ENCODE peak calls at places on chromosomes 11 and 22, in ten cellular contexts. One of them, this sample, is unnamed.

GRCh38 chr11:91850533-91851305 is 373.9 kb upstream of the FAT3 start:
- DNase-seq in neural progenitor cell: peak; percentile 48
- DNase-seq in kidney epithelial cell: no peak
- DNase-seq in CD8-positive, alpha-beta T cell: no peak
- DNase-seq in IMR-90: no peak
- DNase-seq in astrocyte of the spinal cord: no peak
- DNase-seq in HFF-Myc: no peak
- DNase-seq in coronary artery: no peak
- DNase-seq in heart right ventricle: no peak
- DNase-seq in upper lobe of left lung: no peak
- DNase-seq in this sample: no peak

GRCh38 chr11:133955091-133955846 is 1.5 kb downstream of the IGSF9B start:
- DNase-seq in neural progenitor cell: peak; percentile 47
- DNase-seq in kidney epithelial cell: no peak
- DNase-seq in CD8-positive, alpha-beta T cell: peak; percentile 55
- DNase-seq in IMR-90: no peak
- DNase-seq in astrocyte of the spinal cord: no peak
- DNase-seq in HFF-Myc: no peak
- DNase-seq in coronary artery: peak; percentile 91
- DNase-seq in heart right ventricle: peak; percentile 74
- DNase-seq in upper lobe of left lung: no peak
- DNase-seq in this sample: no peak

GRCh38 chr11:4610258-4610935 is 2.4 kb upstream of the TRIM68 start:
- DNase-seq in neural progenitor cell: no peak
- DNase-seq in kidney epithelial cell: no peak
- DNase-seq in CD8-positive, alpha-beta T cell: no peak
- DNase-seq in IMR-90: peak; percentile 5
- DNase-seq in astrocyte of the spinal cord: no peak
- DNase-seq in HFF-Myc: no peak
- DNase-seq in coronary artery: no peak
- DNase-seq in heart right ventricle: no peak
- DNase-seq in upper lobe of left lung: no peak
- DNase-seq in this sample: no peak

GRCh38 chr22:20312396-20313191 is 7.3 kb downstream of the DGCR6L start:
- DNase-seq in neural progenitor cell: peak; percentile 0
- DNase-seq in kidney epithelial cell: no peak
- DNase-seq in CD8-positive, alpha-beta T cell: peak; percentile 45
- DNase-seq in IMR-90: no peak
- DNase-seq in astrocyte of the spinal cord: no peak
- DNase-seq in HFF-Myc: no peak
- DNase-seq in coronary artery: peak; percentile 59
- DNase-seq in heart right ventricle: no peak
- DNase-seq in upper lobe of left lung: peak; percentile 17
- DNase-seq in this sample: no peak

GRCh38 chr11:57323503-57324153 is 1.1 kb downstream of the TNKS1BP1 start:
- DNase-seq in neural progenitor cell: no peak
- DNase-seq in kidney epithelial cell: no peak
- DNase-seq in CD8-positive, alpha-beta T cell: no peak
- DNase-seq in IMR-90: peak; percentile 40
- DNase-seq in astrocyte of the spinal cord: peak; percentile 29
- DNase-seq in HFF-Myc: no peak
- DNase-seq in coronary artery: no peak
- DNase-seq in heart right ventricle: no peak
- DNase-seq in upper lobe of left lung: no peak
- DNase-seq in this sample: peak; percentile 56

GRCh38 chr11:75380716-75381420 is 18.4 kb upstream of the RPS3 start:
- DNase-seq in neural progenitor cell: no peak
- DNase-seq in kidney epithelial cell: no peak
- DNase-seq in CD8-positive, alpha-beta T cell: no peak
- DNase-seq in IMR-90: no peak
- DNase-seq in astrocyte of the spinal cord: no peak
- DNase-seq in HFF-Myc: no peak
- DNase-seq in coronary artery: no peak
- DNase-seq in heart right ventricle: no peak
- DNase-seq in upper lobe of left lung: peak; percentile 63
- DNase-seq in this sample: no peak

GRCh38 chr11:35553831-35554230 is 28.4 kb upstream of the PAMR1 start:
- DNase-seq in neural progenitor cell: no peak
- DNase-seq in kidney epithelial cell: no peak
- DNase-seq in CD8-positive, alpha-beta T cell: no peak
- DNase-seq in IMR-90: peak; percentile 99
- DNase-seq in astrocyte of the spinal cord: peak; percentile 95
- DNase-seq in HFF-Myc: peak; percentile 59
- DNase-seq in coronary artery: no peak
- DNase-seq in heart right ventricle: no peak
- DNase-seq in upper lobe of left lung: no peak
- DNase-seq in this sample: peak; percentile 97

GRCh38 chr22:49825944-49826602 is 1.6 kb downstream of the BRD1 start:
- DNase-seq in neural progenitor cell: no peak
- DNase-seq in kidney epithelial cell: no peak
- DNase-seq in CD8-positive, alpha-beta T cell: peak; percentile 66
- DNase-seq in IMR-90: peak; percentile 72
- DNase-seq in astrocyte of the spinal cord: peak; percentile 37
- DNase-seq in HFF-Myc: no peak
- DNase-seq in coronary artery: no peak
- DNase-seq in heart right ventricle: no peak
- DNase-seq in upper lobe of left lung: no peak
- DNase-seq in this sample: peak; percentile 34

GRCh38 chr11:111730031-111730430 is 36.2 kb downstream of the PPP2R1B start:
- DNase-seq in neural progenitor cell: no peak
- DNase-seq in kidney epithelial cell: no peak
- DNase-seq in CD8-positive, alpha-beta T cell: no peak
- DNase-seq in IMR-90: no peak
- DNase-seq in astrocyte of the spinal cord: peak; percentile 58
- DNase-seq in HFF-Myc: no peak
- DNase-seq in coronary artery: no peak
- DNase-seq in heart right ventricle: no peak
- DNase-seq in upper lobe of left lung: no peak
- DNase-seq in this sample: peak; percentile 89

GRCh38 chr11:130726234-130726559 is 190.1 kb downstream of the SNX19 start:
- DNase-seq in neural progenitor cell: no peak
- DNase-seq in kidney epithelial cell: no peak
- DNase-seq in CD8-positive, alpha-beta T cell: no peak
- DNase-seq in IMR-90: peak; percentile 65
- DNase-seq in astrocyte of the spinal cord: peak; percentile 72
- DNase-seq in HFF-Myc: no peak
- DNase-seq in coronary artery: no peak
- DNase-seq in heart right ventricle: peak; percentile 48
- DNase-seq in upper lobe of left lung: no peak
- DNase-seq in this sample: peak; percentile 58

GRCh38 chr22:49838771-49839717 is 11.4 kb upstream of the BRD1 start:
- DNase-seq in neural progenitor cell: peak; percentile 37
- DNase-seq in kidney epithelial cell: no peak
- DNase-seq in CD8-positive, alpha-beta T cell: peak; percentile 87
- DNase-seq in IMR-90: peak; percentile 33
- DNase-seq in astrocyte of the spinal cord: peak; percentile 19
- DNase-seq in HFF-Myc: no peak
- DNase-seq in coronary artery: no peak
- DNase-seq in heart right ventricle: no peak
- DNase-seq in upper lobe of left lung: peak; percentile 54
- DNase-seq in this sample: peak; percentile 20

GRCh38 chr22:24937114-24937513 is 9.4 kb downstream of the LHFPL7 start:
- DNase-seq in neural progenitor cell: peak; percentile 33
- DNase-seq in kidney epithelial cell: no peak
- DNase-seq in CD8-positive, alpha-beta T cell: no peak
- DNase-seq in IMR-90: no peak
- DNase-seq in astrocyte of the spinal cord: peak; percentile 20
- DNase-seq in HFF-Myc: no peak
- DNase-seq in coronary artery: no peak
- DNase-seq in heart right ventricle: no peak
- DNase-seq in upper lobe of left lung: no peak
- DNase-seq in this sample: peak; percentile 62
- TF ChIP-seq CTCF in neural progenitor cell: peak; percentile 46
- TF ChIP-seq CTCF in kidney epithelial cell: peak; percentile 48
- TF ChIP-seq CTCF in CD8-positive, alpha-beta T cell: no peak
- TF ChIP-seq CTCF in IMR-90: no peak
- TF ChIP-seq CTCF in astrocyte of the spinal cord: peak; percentile 54
- TF ChIP-seq CTCF in HFF-Myc: peak; percentile 26
- TF ChIP-seq CTCF in coronary artery: no peak
- TF ChIP-seq CTCF in heart right ventricle: no peak
- TF ChIP-seq CTCF in upper lobe of left lung: no peak
- TF ChIP-seq CTCF in this sample: peak; percentile 66

GRCh38 chr11:93850585-93851018 is at the start of gene VSTM5:
- DNase-seq in neural progenitor cell: no peak
- DNase-seq in kidney epithelial cell: no peak
- DNase-seq in CD8-positive, alpha-beta T cell: no peak
- DNase-seq in IMR-90: no peak
- DNase-seq in astrocyte of the spinal cord: no peak
- DNase-seq in HFF-Myc: no peak
- DNase-seq in coronary artery: no peak
- DNase-seq in heart right ventricle: no peak
- DNase-seq in upper lobe of left lung: no peak
- DNase-seq in this sample: no peak

GRCh38 chr11:93849201-93849600 is 1.2 kb downstream of the VSTM5 start:
- DNase-seq in neural progenitor cell: no peak
- DNase-seq in kidney epithelial cell: no peak
- DNase-seq in CD8-positive, alpha-beta T cell: no peak
- DNase-seq in IMR-90: no peak
- DNase-seq in astrocyte of the spinal cord: no peak
- DNase-seq in HFF-Myc: no peak
- DNase-seq in coronary artery: no peak
- DNase-seq in heart right ventricle: no peak
- DNase-seq in upper lobe of left lung: no peak
- DNase-seq in this sample: no peak

GRCh38 chr11:93852242-93852641 is 1.8 kb upstream of the VSTM5 start:
- DNase-seq in neural progenitor cell: no peak
- DNase-seq in kidney epithelial cell: no peak
- DNase-seq in CD8-positive, alpha-beta T cell: no peak
- DNase-seq in IMR-90: no peak
- DNase-seq in astrocyte of the spinal cord: no peak
- DNase-seq in HFF-Myc: no peak
- DNase-seq in coronary artery: no peak
- DNase-seq in heart right ventricle: no peak
- DNase-seq in upper lobe of left lung: no peak
- DNase-seq in this sample: no peak

GRCh38 chr11:93846411-93846810 is 4.0 kb downstream of the VSTM5 start:
- DNase-seq in neural progenitor cell: no peak
- DNase-seq in kidney epithelial cell: no peak
- DNase-seq in CD8-positive, alpha-beta T cell: no peak
- DNase-seq in IMR-90: peak; percentile 64
- DNase-seq in astrocyte of the spinal cord: peak; percentile 9
- DNase-seq in HFF-Myc: no peak
- DNase-seq in coronary artery: no peak
- DNase-seq in heart right ventricle: no peak
- DNase-seq in upper lobe of left lung: no peak
- DNase-seq in this sample: peak; percentile 52

GRCh38 chr11:93849751-93850584 is 450 bp downstream of the VSTM5 start:
- DNase-seq in neural progenitor cell: peak; percentile 38
- DNase-seq in kidney epithelial cell: no peak
- DNase-seq in CD8-positive, alpha-beta T cell: no peak
- DNase-seq in IMR-90: no peak
- DNase-seq in astrocyte of the spinal cord: peak; percentile 14
- DNase-seq in HFF-Myc: no peak
- DNase-seq in coronary artery: no peak
- DNase-seq in heart right ventricle: peak; percentile 37
- DNase-seq in upper lobe of left lung: no peak
- DNase-seq in this sample: peak; percentile 30
- H3K4me3 ChIP-seq in neural progenitor cell: peak overlapping the region; percentile 42
- H3K4me3 ChIP-seq in kidney epithelial cell: peak overlapping the region; percentile 39
- H3K4me3 ChIP-seq in CD8-positive, alpha-beta T cell: no peak overlapping the region
- H3K4me3 ChIP-seq in IMR-90: peak overlapping the region; percentile 10
- H3K4me3 ChIP-seq in astrocyte of the spinal cord: peak overlapping the region; percentile 38
- H3K4me3 ChIP-seq in HFF-Myc: peak overlapping the region; percentile 29
- H3K4me3 ChIP-seq in coronary artery: peak overlapping the region; percentile 77
- H3K4me3 ChIP-seq in heart right ventricle: peak overlapping the region; percentile 62
- H3K4me3 ChIP-seq in upper lobe of left lung: peak overlapping the region; percentile 49
- H3K4me3 ChIP-seq in this sample: peak overlapping the region; percentile 50

GRCh38 chr22:48575567-48576332 is 1251.9 kb downstream of the BRD1 start:
- DNase-seq in neural progenitor cell: peak; percentile 65
- DNase-seq in kidney epithelial cell: no peak
- DNase-seq in CD8-positive, alpha-beta T cell: no peak
- DNase-seq in IMR-90: no peak
- DNase-seq in astrocyte of the spinal cord: no peak
- DNase-seq in HFF-Myc: no peak
- DNase-seq in coronary artery: no peak
- DNase-seq in heart right ventricle: peak; percentile 6
- DNase-seq in upper lobe of left lung: no peak
- DNase-seq in this sample: no peak

GRCh38 chr22:48576333-48577013 is 1251.2 kb downstream of the BRD1 start:
- DNase-seq in neural progenitor cell: peak; percentile 88
- DNase-seq in kidney epithelial cell: no peak
- DNase-seq in CD8-positive, alpha-beta T cell: no peak
- DNase-seq in IMR-90: no peak
- DNase-seq in astrocyte of the spinal cord: no peak
- DNase-seq in HFF-Myc: no peak
- DNase-seq in coronary artery: no peak
- DNase-seq in heart right ventricle: no peak
- DNase-seq in upper lobe of left lung: no peak
- DNase-seq in this sample: no peak

GRCh38 chr22:48573766-48574165 is 1253.9 kb downstream of the BRD1 start:
- DNase-seq in neural progenitor cell: no peak
- DNase-seq in kidney epithelial cell: no peak
- DNase-seq in CD8-positive, alpha-beta T cell: no peak
- DNase-seq in IMR-90: no peak
- DNase-seq in astrocyte of the spinal cord: no peak
- DNase-seq in HFF-Myc: no peak
- DNase-seq in coronary artery: no peak
- DNase-seq in heart right ventricle: no peak
- DNase-seq in upper lobe of left lung: no peak
- DNase-seq in this sample: no peak

GRCh38 chr22:48572951-48573350 is 1254.7 kb downstream of the BRD1 start:
- DNase-seq in neural progenitor cell: no peak
- DNase-seq in kidney epithelial cell: no peak
- DNase-seq in CD8-positive, alpha-beta T cell: no peak
- DNase-seq in IMR-90: no peak
- DNase-seq in astrocyte of the spinal cord: no peak
- DNase-seq in HFF-Myc: no peak
- DNase-seq in coronary artery: no peak
- DNase-seq in heart right ventricle: no peak
- DNase-seq in upper lobe of left lung: no peak
- DNase-seq in this sample: no peak

GRCh38 chr22:48574776-48575566 is 1252.7 kb downstream of the BRD1 start:
- DNase-seq in neural progenitor cell: peak; percentile 92
- DNase-seq in kidney epithelial cell: no peak
- DNase-seq in CD8-positive, alpha-beta T cell: no peak
- DNase-seq in IMR-90: no peak
- DNase-seq in astrocyte of the spinal cord: no peak
- DNase-seq in HFF-Myc: no peak
- DNase-seq in coronary artery: no peak
- DNase-seq in heart right ventricle: peak; percentile 19
- DNase-seq in upper lobe of left lung: peak; percentile 44
- DNase-seq in this sample: peak; percentile 5
- TF ChIP-seq CTCF in neural progenitor cell: peak; percentile 67
- TF ChIP-seq CTCF in kidney epithelial cell: peak; percentile 20
- TF ChIP-seq CTCF in CD8-positive, alpha-beta T cell: no peak
- TF ChIP-seq CTCF in IMR-90: peak; percentile 12
- TF ChIP-seq CTCF in astrocyte of the spinal cord: no peak
- TF ChIP-seq CTCF in HFF-Myc: peak; percentile 31
- TF ChIP-seq CTCF in coronary artery: peak; percentile 16
- TF ChIP-seq CTCF in heart right ventricle: peak; percentile 28
- TF ChIP-seq CTCF in upper lobe of left lung: peak; percentile 74
- TF ChIP-seq CTCF in this sample: no peak

DNA sequence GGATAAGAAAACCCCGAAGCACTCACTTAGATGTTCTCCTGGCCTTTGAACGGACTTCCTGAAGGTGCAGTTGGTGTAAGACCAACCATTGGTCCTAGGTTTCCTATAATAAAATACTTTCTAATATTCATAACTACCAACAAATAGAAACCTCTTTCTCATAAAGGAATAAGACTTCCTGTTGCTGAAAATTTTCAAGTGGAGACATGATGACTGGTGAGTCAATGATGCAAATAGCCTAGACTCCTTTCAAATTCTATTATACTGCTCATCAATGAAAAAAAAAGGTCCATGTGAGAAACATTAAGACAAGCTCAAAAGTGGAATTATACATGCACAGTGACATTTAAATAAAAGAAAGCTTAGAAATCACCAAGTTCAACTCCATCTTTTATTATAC is 862.8 kb downstream of the FAM181B start:
- DNase-seq in neural progenitor cell: no peak
- DNase-seq in kidney epithelial cell: no peak
- DNase-seq in CD8-positive, alpha-beta T cell: no peak
- DNase-seq in IMR-90: no peak
- DNase-seq in astrocyte of the spinal cord: no peak
- DNase-seq in HFF-Myc: no peak
- DNase-seq in coronary artery: no peak
- DNase-seq in heart right ventricle: no peak
- DNase-seq in upper lobe of left lung: no peak
- DNase-seq in this sample: no peak
- H3K4me3 ChIP-seq in neural progenitor cell: no peak overlapping the region
- H3K4me3 ChIP-seq in kidney epithelial cell: no peak overlapping the region
- H3K4me3 ChIP-seq in CD8-positive, alpha-beta T cell: no peak overlapping the region
- H3K4me3 ChIP-seq in IMR-90: no peak overlapping the region
- H3K4me3 ChIP-seq in astrocyte of the spinal cord: no peak overlapping the region
- H3K4me3 ChIP-seq in HFF-Myc: no peak overlapping the region
- H3K4me3 ChIP-seq in coronary artery: no peak overlapping the region
- H3K4me3 ChIP-seq in heart right ventricle: no peak overlapping the region
- H3K4me3 ChIP-seq in upper lobe of left lung: no peak overlapping the region
- H3K4me3 ChIP-seq in this sample: no peak overlapping the region

This sample was measured in choroid plexus epithelial cell.